ENCODE peak calls at places on chromosome 6, in six cellular contexts. O, X, J, C, W and B are unnamed samples.

GRCh38 chr6:43455034-43455747 is at the start of gene DLK2:
- DNase-seq in O (no peak), X (peak), J (no peak), C (no peak), W (no peak), B (no peak)

GRCh38 chr6:129416337-129416990 is 293.5 kb downstream of the ARHGAP18 start:
- DNase-seq in O (no peak), X (no peak), J (no peak), C (no peak), W (no peak), B (no peak)

GRCh38 chr6:16769986-16770376 is 8.7 kb upstream of the ATXN1 start:
- DNase-seq in O (no peak), X (no peak), J (peak), C (no peak), W (peak), B (no peak)

GRCh38 chr6:153511896-153512496 is 380.9 kb upstream of the RGS17 start:
- DNase-seq in O (no peak), X (no peak), J (peak), C (peak), W (peak), B (peak)

GRCh38 chr6:19905584-19905983 is 68.4 kb downstream of the ID4 start:
- DNase-seq in O (no peak), X (no peak), J (no peak), C (no peak), W (no peak), B (no peak)

GRCh38 chr6:37244430-37245310 is 12.9 kb upstream of the TBC1D22B start:
- DNase-seq in O (no peak), X (no peak), J (peak), C (no peak), W (peak), B (no peak)

GRCh38 chr6:36638579-36638978 is 39.9 kb upstream of the CDKN1A start:
- DNase-seq in O (no peak), X (no peak), J (no peak), C (no peak), W (no peak), B (no peak)

GRCh38 chr6:70706491-70707123 is 38.9 kb downstream of the SMAP1 start:
- DNase-seq in O (no peak), X (no peak), J (peak), C (no peak), W (peak), B (peak)

GRCh38 chr6:153150400-153150766 is 19.3 kb upstream of the RGS17 start:
- DNase-seq in O (no peak), X (no peak), J (no peak), C (no peak), W (no peak), B (no peak)

GRCh38 chr6:29641430-29642213 is 8.6 kb upstream of the GABBR1 start:
- DNase-seq in O (no peak), X (no peak), J (no peak), C (no peak), W (no peak), B (no peak)

GRCh38 chr6:13390658-13391057 is 62.3 kb upstream of the TBC1D7 start:
- DNase-seq in O (no peak), X (no peak), J (no peak), C (no peak), W (no peak), B (no peak)

GRCh38 chr6:155287762-155288161 is 23.9 kb downstream of the CLDN20 start:
- DNase-seq in O (no peak), X (no peak), J (no peak), C (no peak), W (no peak), B (no peak)

GRCh38 chr6:142167071-142167470 is 20.0 kb downstream of the VTA1 start:
- DNase-seq in O (no peak), X (no peak), J (no peak), C (no peak), W (no peak), B (no peak)

GRCh38 chr6:81451787-81452186 is 300.7 kb downstream of the TENT5A start:
- DNase-seq in O (no peak), X (no peak), J (peak), C (no peak), W (peak), B (peak)

GRCh38 chr6:115071962-115072361 is 729.1 kb upstream of the HS3ST5 start:
- DNase-seq in O (no peak), X (no peak), J (no peak), C (no peak), W (no peak), B (no peak)

GRCh38 chr6:137283940-137284910 is 65.0 kb upstream of the IFNGR1 start:
- DNase-seq in O (no peak), X (no peak), J (peak), C (no peak), W (no peak), B (no peak)

GRCh38 chr6:147430811-147431210 is 77.7 kb upstream of the SAMD5 start:
- DNase-seq in O (no peak), X (no peak), J (no peak), C (no peak), W (no peak), B (no peak)

GRCh38 chr6:32190946-32191677 is 1.1 kb upstream of the PBX2 start:
- DNase-seq in O (no peak), X (no peak), J (no peak), C (peak), W (no peak), B (no peak)

GRCh38 chr6:11218477-11218826 is 14.0 kb downstream of the NEDD9 start:
- DNase-seq in O (no peak), X (no peak), J (no peak), C (no peak), W (no peak), B (no peak)

GRCh38 chr6:70413829-70414494 is 654 bp downstream of the FAM135A start:
- DNase-seq in O (no peak), X (peak), J (no peak), C (no peak), W (peak), B (peak)

GRCh38 chr6:152170702-152171667 is 363.5 kb downstream of the ESR1 start:
- DNase-seq in O (no peak), X (peak), J (peak), C (no peak), W (peak), B (no peak)

GRCh38 chr6:53313784-53314382 is 34.9 kb downstream of the ELOVL5 start:
- DNase-seq in O (no peak), X (no peak), J (peak), C (no peak), W (peak), B (no peak)

GRCh38 chr6:166024252-166024651 is 143.4 kb downstream of the TBXT start:
- DNase-seq in O (no peak), X (no peak), J (no peak), C (no peak), W (no peak), B (no peak)

DNA sequence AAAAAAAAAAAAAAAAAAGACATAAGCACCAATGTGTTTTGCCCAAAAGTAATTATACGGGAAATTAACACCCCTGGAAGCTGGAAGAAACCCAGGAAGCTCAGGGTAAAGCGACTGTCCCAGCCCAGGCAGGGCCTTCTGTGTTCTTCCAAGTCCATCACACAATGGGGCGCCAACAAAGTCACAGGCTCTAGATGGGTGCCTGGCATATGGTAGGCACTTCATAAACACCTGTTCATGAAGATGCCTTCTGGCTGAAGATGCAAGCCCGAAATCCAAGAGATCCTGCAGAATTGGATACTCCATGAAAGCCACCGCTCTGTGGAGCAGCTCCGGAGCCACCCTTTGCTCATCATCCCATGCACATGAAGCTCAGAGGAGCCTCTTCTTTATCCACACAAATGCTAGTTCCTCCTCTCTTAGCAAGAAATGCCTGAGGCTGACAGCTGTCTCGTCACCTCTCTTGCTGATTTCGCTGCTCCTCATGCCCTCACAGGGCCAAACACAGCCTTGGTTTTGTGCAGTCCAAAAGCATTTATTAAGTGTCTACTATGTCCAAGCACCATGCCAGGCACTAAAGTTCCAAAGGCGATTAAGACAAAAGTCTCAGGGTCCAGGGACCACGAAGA is 76.6 kb downstream of the TRERF1 start:
- DNase-seq in O (no peak), X (no peak), J (no peak), C (no peak), W (no peak), B (no peak)
- H4K91ac ChIP-seq in O (no peak), X (no peak), J (no peak), C (no peak), W (no peak), B (no peak)

GRCh38 chr6:41199427-41200246 is 1.3 kb downstream of the TREML2 start:
- DNase-seq in O (no peak), X (no peak), J (no peak), C (no peak), W (no peak), B (no peak)
- H4K91ac ChIP-seq in O (no peak), X (no peak), J (no peak), C (no peak), W (no peak), B (no peak)

GRCh38 chr6:157646012-157646411 is 177.0 kb upstream of the SNX9 start:
- DNase-seq in O (no peak), X (no peak), J (no peak), C (no peak), W (no peak), B (no peak)

GRCh38 chr6:157649311-157650260 is 173.5 kb upstream of the SNX9 start:
- DNase-seq in O (no peak), X (no peak), J (no peak), C (no peak), W (no peak), B (no peak)

GRCh38 chr6:157645201-157645795 is 177.7 kb upstream of the SNX9 start:
- DNase-seq in O (no peak), X (no peak), J (no peak), C (no peak), W (no peak), B (no peak)

GRCh38 chr6:157648561-157648960 is 174.5 kb upstream of the SNX9 start:
- DNase-seq in O (no peak), X (no peak), J (peak), C (no peak), W (peak), B (no peak)

DNA sequence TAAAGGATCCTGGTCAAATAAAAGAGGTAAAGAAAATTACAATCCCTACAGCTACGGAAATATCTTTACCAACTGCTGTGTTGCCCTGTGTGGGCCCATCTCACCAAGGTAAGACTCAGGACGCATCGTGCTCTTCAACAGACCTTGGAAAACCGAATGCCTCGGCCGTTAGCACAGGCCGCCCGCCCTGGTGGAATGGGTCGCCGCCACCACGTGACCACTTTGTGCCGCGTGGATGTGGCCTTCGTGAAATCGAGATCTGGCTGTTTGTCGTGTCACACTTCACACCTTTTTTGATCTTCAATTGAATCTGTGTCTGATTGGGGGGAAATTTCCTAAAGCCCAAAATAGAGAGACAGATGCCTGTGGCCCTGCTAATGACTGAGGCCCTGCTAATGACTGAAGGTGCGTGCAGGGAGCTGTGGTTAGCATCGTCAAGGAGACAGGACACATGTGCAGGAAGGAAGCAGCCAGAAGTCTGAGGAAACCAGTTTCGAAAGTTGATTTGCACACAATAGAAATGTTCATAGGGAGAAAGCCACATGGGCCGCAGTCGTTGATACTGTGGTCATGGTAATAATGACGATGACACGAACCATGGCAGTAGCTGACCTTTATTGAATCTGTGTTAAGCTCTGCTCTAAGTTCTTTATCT is 175.7 kb upstream of the SNX9 start:
- DNase-seq in O (no peak), X (no peak), J (no peak), C (no peak), W (no peak), B (no peak)
- H4K91ac ChIP-seq in O (peak), X (no peak), J (no peak), C (no peak), W (no peak), B (no peak)

GRCh38 chr6:168715643-168716481 is 274.9 kb downstream of the SMOC2 start:
- DNase-seq in O (no peak), X (no peak), J (no peak), C (no peak), W (no peak), B (no peak)
- H4K91ac ChIP-seq in O (no peak), X (no peak), J (no peak), C (no peak), W (no peak), B (no peak)

GRCh38 chr6:125714431-125715090 is 34.9 kb upstream of the HEY2 start:
- DNase-seq in O (no peak), X (no peak), J (no peak), C (no peak), W (no peak), B (no peak)

GRCh38 chr6:125707615-125708243 is 41.7 kb upstream of the HEY2 start:
- DNase-seq in O (no peak), X (no peak), J (no peak), C (peak), W (no peak), B (no peak)

DNA sequence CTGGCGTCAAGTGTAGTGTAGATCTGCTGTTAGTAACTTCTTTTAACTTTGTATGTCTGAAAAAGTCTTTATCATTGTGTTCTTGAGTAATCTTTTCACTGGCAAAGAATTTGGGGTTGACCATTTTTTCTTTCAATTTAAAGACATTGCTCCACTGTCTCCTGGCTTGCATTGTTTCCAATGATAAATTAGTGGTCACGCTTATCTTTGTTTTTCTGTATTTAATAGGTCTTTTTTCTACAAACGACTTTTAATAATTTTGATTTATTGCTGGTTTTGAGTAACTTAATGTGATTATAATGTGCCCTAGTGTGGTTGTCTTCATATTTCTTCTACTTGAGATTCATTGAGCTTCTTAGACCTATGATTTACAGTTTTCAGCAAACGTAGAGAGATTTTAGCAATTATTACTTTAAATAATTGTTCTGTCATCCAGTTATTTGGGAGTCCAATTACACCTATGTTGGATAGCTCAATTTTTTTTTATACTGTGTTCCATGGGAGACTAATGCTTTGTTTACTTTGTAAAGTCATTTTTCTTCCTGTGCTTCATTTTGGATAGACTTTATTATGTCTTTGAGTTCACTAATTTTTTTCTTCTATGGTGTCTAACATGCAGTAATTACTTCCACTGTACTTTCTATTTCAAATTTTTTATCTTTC is 38.3 kb upstream of the HEY2 start:
- DNase-seq in O (no peak), X (no peak), J (no peak), C (no peak), W (no peak), B (no peak)
- H4K91ac ChIP-seq in O (no peak), X (no peak), J (no peak), C (no peak), W (no peak), B (no peak)